ENCODE peak calls at places on chromosomes 2 and 18, in seven cellular contexts. R is CD8-positive, alpha-beta T cell; J is OCI-LY7; A is right lobe of liver; Q is tibial nerve; V is stomach; U is A549. E is an unnamed sample.

GRCh38 chr2:157334335-157334734 is 8.7 kb upstream of the ERMN start:
- DNase-seq in R (no peak), J (no peak), A (no peak), Q (no peak), V (no peak), U (no peak), E (no peak)

GRCh38 chr2:166057363-166058169 is 70.3 kb downstream of the SCN1A start:
- DNase-seq in R (no peak), J (peak; percentile 17), A (no peak), Q (no peak), V (no peak), U (peak; percentile 18), E (no peak)

GRCh38 chr2:168577885-168578284 is 121.8 kb downstream of the CERS6 start:
- DNase-seq in R (no peak), J (no peak), A (no peak), Q (no peak), V (peak; percentile 35), U (no peak), E (no peak)

GRCh38 chr2:200161458-200161857 is 145.0 kb upstream of the SPATS2L start:
- DNase-seq in R (no peak), J (no peak), A (no peak), Q (no peak), V (no peak), U (no peak), E (no peak)

GRCh38 chr2:181354626-181355025 is 102.6 kb upstream of the ITGA4 start:
- DNase-seq in R (no peak), J (no peak), A (no peak), Q (no peak), V (no peak), U (peak; percentile 3), E (no peak)

GRCh38 chr2:20593072-20594034 is 57.5 kb downstream of the HS1BP3 start:
- DNase-seq in R (no peak), J (no peak), A (peak; percentile 95), Q (no peak), V (peak; percentile 69), U (peak; percentile 75), E (peak; percentile 49)

GRCh38 chr2:237491515-237492118 is 4.6 kb downstream of the MLPH start:
- DNase-seq in R (no peak), J (no peak), A (no peak), Q (no peak), V (peak; percentile 25), U (no peak), E (no peak)

GRCh38 chr18:35231052-35231451 is 9.8 kb upstream of the ZNF397 start:
- DNase-seq in R (peak; percentile 66), J (peak; percentile 69), A (peak; percentile 87), Q (peak; percentile 90), V (peak; percentile 86), U (peak; percentile 69), E (peak; percentile 68)

GRCh38 chr18:53534203-53534602 is 690.3 kb downstream of the MBD2 start:
- DNase-seq in R (no peak), J (no peak), A (no peak), Q (no peak), V (no peak), U (no peak), E (no peak)

GRCh38 chr2:98487101-98487805 is 42.6 kb downstream of the INPP4A start:
- DNase-seq in R (no peak), J (no peak), A (no peak), Q (no peak), V (no peak), U (no peak), E (no peak)

GRCh38 chr2:98489971-98490962 is 45.6 kb downstream of the INPP4A start:
- DNase-seq in R (no peak), J (no peak), A (no peak), Q (no peak), V (no peak), U (no peak), E (no peak)

GRCh38 chr2:98486374-98486981 is 41.8 kb downstream of the INPP4A start:
- DNase-seq in R (no peak), J (peak; percentile 25), A (no peak), Q (no peak), V (no peak), U (no peak), E (no peak)

GRCh38 chr2:98487806-98488189 is 43.1 kb downstream of the INPP4A start:
- DNase-seq in R (no peak), J (peak; percentile 59), A (no peak), Q (no peak), V (no peak), U (peak; percentile 41), E (no peak)

GRCh38 chr2:98488252-98488651 is 43.6 kb downstream of the INPP4A start:
- DNase-seq in R (no peak), J (no peak), A (no peak), Q (no peak), V (no peak), U (no peak), E (no peak)
- H3K4me1 ChIP-seq in R (peaks cover 93% of the 10 kb centered on the region), J (peaks cover 35% of the 10 kb centered on the region), A (peaks cover 8% of the 10 kb centered on the region), Q (peaks cover 28% of the 10 kb centered on the region), V (peaks cover 33% of the 10 kb centered on the region), U (peaks cover 8% of the 10 kb centered on the region), E (peaks cover 13% of the 10 kb centered on the region)

DNA sequence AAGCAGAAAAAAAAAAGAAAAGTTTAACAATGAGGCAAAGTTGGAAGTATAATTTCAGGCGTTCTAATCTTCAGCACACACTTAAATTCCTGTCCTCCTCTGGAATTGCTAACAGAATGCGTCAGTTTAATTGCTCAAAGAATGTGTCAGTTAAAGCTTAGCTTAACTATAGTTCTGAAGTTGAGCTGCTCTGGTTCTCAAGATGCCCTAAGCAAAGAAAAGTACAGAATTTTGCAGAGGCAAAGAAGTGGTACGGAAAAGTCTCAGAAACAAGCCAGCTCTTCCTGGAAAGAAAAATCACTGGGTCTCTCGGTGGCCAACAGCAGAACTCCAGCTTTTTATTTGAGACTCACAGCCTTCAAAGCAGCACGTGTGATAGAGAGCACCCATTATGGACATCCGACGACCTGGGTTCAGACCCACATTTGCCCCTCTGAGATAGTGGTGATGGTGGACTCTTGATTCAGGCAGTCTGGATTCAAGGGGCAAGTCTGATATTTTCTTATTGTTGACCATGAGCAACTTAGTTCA is 22.2 kb upstream of the MYO3B start:
- DNase-seq in R (no peak), J (no peak), A (no peak), Q (no peak), V (no peak), U (no peak), E (no peak)
- H3K4me1 ChIP-seq in R (no peaks in the 10 kb centered on the region), J (no peaks in the 10 kb centered on the region), A (no peaks in the 10 kb centered on the region), Q (no peaks in the 10 kb centered on the region), V (no peaks in the 10 kb centered on the region), U (peaks cover 47% of the 10 kb centered on the region), E (no peaks in the 10 kb centered on the region)

DNA sequence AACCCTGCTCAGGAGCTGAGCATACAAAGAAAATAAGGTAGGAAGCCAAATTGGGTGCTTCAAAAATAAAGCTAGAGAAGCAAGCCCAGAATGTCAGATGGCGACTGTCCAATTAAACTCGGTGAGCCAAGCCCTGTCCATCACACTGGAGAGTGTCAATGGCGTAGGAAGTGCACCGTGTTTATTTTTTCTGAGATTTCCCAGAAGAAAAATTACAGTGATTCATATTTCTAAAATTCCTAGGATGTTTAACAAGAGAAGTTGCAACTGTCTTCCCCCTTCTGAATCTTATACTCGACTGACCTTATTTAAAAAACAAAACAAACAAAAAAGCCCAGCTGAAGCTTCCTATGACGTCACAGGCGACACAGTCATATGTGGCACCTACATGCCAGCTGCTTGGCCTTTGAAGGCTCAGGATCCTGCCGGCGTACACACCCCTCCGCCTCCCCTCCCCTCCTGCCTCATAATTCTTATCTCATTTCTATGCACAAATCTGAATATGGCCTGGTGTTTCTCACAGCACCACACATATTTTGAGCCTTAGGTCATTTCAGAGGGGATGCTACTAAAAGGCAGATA is 60.8 kb downstream of the MBP start:
- DNase-seq in R (no peak), J (no peak), A (no peak), Q (peak; percentile 52), V (peak; percentile 44), U (peak; percentile 93), E (peak; percentile 51)
- H3K4me1 ChIP-seq in R (peaks cover 84% of the 10 kb centered on the region), J (peaks cover 17% of the 10 kb centered on the region), A (peaks cover 10% of the 10 kb centered on the region), Q (peaks cover 27% of the 10 kb centered on the region), V (peaks cover 60% of the 10 kb centered on the region), U (peaks cover 81% of the 10 kb centered on the region), E (peaks cover 15% of the 10 kb centered on the region)

DNA sequence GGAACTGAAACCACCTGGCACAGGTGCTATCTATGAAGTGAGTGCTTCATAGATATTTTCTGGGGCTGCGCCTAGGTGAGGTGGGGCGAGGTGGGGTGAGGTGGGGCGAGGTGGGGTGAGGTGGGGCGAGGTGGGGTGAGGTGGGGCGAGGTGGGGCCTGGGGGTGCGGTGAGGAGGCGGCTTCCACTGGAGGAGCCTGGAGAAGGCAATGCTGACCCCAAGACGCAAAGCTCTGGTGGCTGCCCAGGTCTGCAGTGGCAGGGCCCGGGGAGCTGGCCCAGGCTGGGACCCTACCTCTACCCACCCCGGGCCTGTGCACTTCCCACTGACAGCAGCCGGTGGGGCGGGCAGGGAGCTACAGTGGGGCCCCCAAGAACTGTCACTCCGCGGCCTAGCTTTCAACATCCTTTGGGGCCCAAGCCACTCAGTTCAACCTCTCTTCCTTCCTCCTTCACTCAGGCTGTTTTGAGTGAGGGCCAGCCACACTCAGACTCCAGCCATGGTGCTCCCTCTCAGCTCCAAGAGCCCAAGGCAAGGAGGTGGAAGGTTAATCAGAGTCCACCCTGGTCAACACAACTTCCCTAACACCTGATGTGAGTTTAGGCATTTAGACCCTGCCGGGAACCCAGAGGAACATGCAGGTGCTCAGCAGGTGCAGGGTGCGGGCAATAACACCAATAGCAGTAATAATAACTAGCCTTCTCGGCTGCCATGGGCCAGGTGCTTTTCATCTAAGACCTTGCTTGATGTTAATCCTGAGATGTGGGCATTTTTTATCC is 93.7 kb downstream of the ZFP36L2 start:
- DNase-seq in R (no peak), J (peak; percentile 75), A (no peak), Q (no peak), V (no peak), U (no peak), E (no peak)
- H3K4me1 ChIP-seq in R (peaks cover 97% of the 10 kb centered on the region), J (peaks cover 99% of the 10 kb centered on the region), A (no peaks in the 10 kb centered on the region), Q (peaks cover 82% of the 10 kb centered on the region), V (peaks cover 56% of the 10 kb centered on the region), U (peaks cover 35% of the 10 kb centered on the region), E (peaks cover 20% of the 10 kb centered on the region)

GRCh38 chr2:175131252-175131651 is 36.8 kb downstream of the ATF2 start:
- DNase-seq in R (no peak), J (no peak), A (no peak), Q (no peak), V (no peak), U (no peak), E (no peak)
- H3K4me1 ChIP-seq in R (no peaks in the 10 kb centered on the region), J (peaks cover 4% of the 10 kb centered on the region), A (no peaks in the 10 kb centered on the region), Q (no peaks in the 10 kb centered on the region), V (no peaks in the 10 kb centered on the region), U (no peaks in the 10 kb centered on the region), E (no peaks in the 10 kb centered on the region)

GRCh38 chr2:213068681-213069359 is 82.6 kb downstream of the IKZF2 start:
- DNase-seq in R (no peak), J (no peak), A (no peak), Q (no peak), V (no peak), U (no peak), E (no peak)

GRCh38 chr2:213069531-213069930 is 81.9 kb downstream of the IKZF2 start:
- DNase-seq in R (no peak), J (no peak), A (no peak), Q (no peak), V (no peak), U (no peak), E (no peak)

GRCh38 chr2:213066445-213066746 is 85.0 kb downstream of the IKZF2 start:
- DNase-seq in R (no peak), J (no peak), A (no peak), Q (no peak), V (no peak), U (no peak), E (no peak)

GRCh38 chr2:213065583-213066444 is 85.6 kb downstream of the IKZF2 start:
- DNase-seq in R (no peak), J (no peak), A (peak; percentile 61), Q (no peak), V (peak; percentile 26), U (peak; percentile 1), E (peak; percentile 28)

GRCh38 chr2:213067888-213068287 is 83.5 kb downstream of the IKZF2 start:
- DNase-seq in R (no peak), J (no peak), A (no peak), Q (no peak), V (no peak), U (no peak), E (no peak)
- H3K4me1 ChIP-seq in R (peaks cover 4% of the 10 kb centered on the region), J (no peaks in the 10 kb centered on the region), A (no peaks in the 10 kb centered on the region), Q (no peaks in the 10 kb centered on the region), V (peaks cover 6% of the 10 kb centered on the region), U (no peaks in the 10 kb centered on the region), E (peaks cover 3% of the 10 kb centered on the region)

E was measured in pancreas.